ENCODE peak calls at places on chromosomes 6 and 20, in four cellular contexts. One of them, this sample, is unnamed.

GRCh38 chr6:158509465-158509864 is 50.4 kb upstream of the TMEM181 start:
- DNase-seq in H1: no peak
- DNase-seq in H9: peak; percentile 12
- DNase-seq in neuronal stem cell: no peak
- DNase-seq in this sample: no peak

GRCh38 chr6:34247481-34248197 is 1.2 kb downstream of the SMIM29 start:
- DNase-seq in H1: peak; percentile 68
- DNase-seq in H9: peak; percentile 35
- DNase-seq in neuronal stem cell: no peak
- DNase-seq in this sample: no peak

GRCh38 chr20:57364451-57364850 is 13.4 kb downstream of the RAE1 start:
- DNase-seq in H1: no peak
- DNase-seq in H9: no peak
- DNase-seq in neuronal stem cell: no peak
- DNase-seq in this sample: no peak

GRCh38 chr6:122649701-122650100 is 39.5 kb downstream of the PKIB start:
- DNase-seq in H1: no peak
- DNase-seq in H9: no peak
- DNase-seq in neuronal stem cell: no peak
- DNase-seq in this sample: no peak

GRCh38 chr6:33199687-33200233 is 705 bp downstream of the RXRB start:
- DNase-seq in H1: no peak
- DNase-seq in H9: peak; percentile 91
- DNase-seq in neuronal stem cell: no peak
- DNase-seq in this sample: peak; percentile 82

GRCh38 chr20:24784607-24785006 is 164.5 kb upstream of the CST7 start:
- DNase-seq in H1: no peak
- DNase-seq in H9: no peak
- DNase-seq in neuronal stem cell: no peak
- DNase-seq in this sample: no peak

GRCh38 chr6:156848533-156848932 is 71.4 kb downstream of the ARID1B start:
- DNase-seq in H1: no peak
- DNase-seq in H9: no peak
- DNase-seq in neuronal stem cell: no peak
- DNase-seq in this sample: no peak

GRCh38 chr6:45644720-45645119 is 267.0 kb upstream of the SUPT3H start:
- DNase-seq in H1: no peak
- DNase-seq in H9: no peak
- DNase-seq in neuronal stem cell: no peak
- DNase-seq in this sample: no peak

GRCh38 chr6:47308674-47309325 is 905 bp downstream of the TNFRSF21 start:
- DNase-seq in H1: peak; percentile 77
- DNase-seq in H9: peak; percentile 46
- DNase-seq in neuronal stem cell: peak; percentile 37
- DNase-seq in this sample: no peak

GRCh38 chr20:24453917-24454316 is 15.5 kb upstream of the SYNDIG1 start:
- DNase-seq in H1: no peak
- DNase-seq in H9: no peak
- DNase-seq in neuronal stem cell: no peak
- DNase-seq in this sample: no peak

GRCh38 chr6:124009372-124009765 is 205.7 kb downstream of the NKAIN2 start:
- DNase-seq in H1: no peak
- DNase-seq in H9: no peak
- DNase-seq in neuronal stem cell: no peak
- DNase-seq in this sample: no peak

GRCh38 chr6:3627501-3627900 is 124.0 kb downstream of the PXDC1 start:
- DNase-seq in H1: peak; percentile 41
- DNase-seq in H9: no peak
- DNase-seq in neuronal stem cell: no peak
- DNase-seq in this sample: no peak

GRCh38 chr6:1297746-1298145 is 14.2 kb upstream of the FOXQ1 start:
- DNase-seq in H1: no peak
- DNase-seq in H9: no peak
- DNase-seq in neuronal stem cell: no peak
- DNase-seq in this sample: no peak

GRCh38 chr6:28943223-28943556 is 19.4 kb upstream of the TRIM27 start:
- DNase-seq in H1: no peak
- DNase-seq in H9: no peak
- DNase-seq in neuronal stem cell: no peak
- DNase-seq in this sample: peak; percentile 1

GRCh38 chr6:109770779-109771178 is 79.7 kb downstream of the FIG4 start:
- DNase-seq in H1: no peak
- DNase-seq in H9: no peak
- DNase-seq in neuronal stem cell: no peak
- DNase-seq in this sample: no peak

GRCh38 chr6:90399970-90400369 is 103.3 kb upstream of the BACH2 start:
- DNase-seq in H1: no peak
- DNase-seq in H9: no peak
- DNase-seq in neuronal stem cell: no peak
- DNase-seq in this sample: no peak

GRCh38 chr6:105620878-105621277 is 218.0 kb upstream of the PREP start:
- DNase-seq in H1: no peak
- DNase-seq in H9: no peak
- DNase-seq in neuronal stem cell: no peak
- DNase-seq in this sample: no peak

GRCh38 chr20:24816431-24816830 is 132.6 kb upstream of the CST7 start:
- DNase-seq in H1: no peak
- DNase-seq in H9: no peak
- DNase-seq in neuronal stem cell: no peak
- DNase-seq in this sample: no peak

GRCh38 chr20:41275181-41275793 is 42.2 kb downstream of the ZHX3 start:
- DNase-seq in H1: no peak
- DNase-seq in H9: no peak
- DNase-seq in neuronal stem cell: no peak
- DNase-seq in this sample: no peak

DNA sequence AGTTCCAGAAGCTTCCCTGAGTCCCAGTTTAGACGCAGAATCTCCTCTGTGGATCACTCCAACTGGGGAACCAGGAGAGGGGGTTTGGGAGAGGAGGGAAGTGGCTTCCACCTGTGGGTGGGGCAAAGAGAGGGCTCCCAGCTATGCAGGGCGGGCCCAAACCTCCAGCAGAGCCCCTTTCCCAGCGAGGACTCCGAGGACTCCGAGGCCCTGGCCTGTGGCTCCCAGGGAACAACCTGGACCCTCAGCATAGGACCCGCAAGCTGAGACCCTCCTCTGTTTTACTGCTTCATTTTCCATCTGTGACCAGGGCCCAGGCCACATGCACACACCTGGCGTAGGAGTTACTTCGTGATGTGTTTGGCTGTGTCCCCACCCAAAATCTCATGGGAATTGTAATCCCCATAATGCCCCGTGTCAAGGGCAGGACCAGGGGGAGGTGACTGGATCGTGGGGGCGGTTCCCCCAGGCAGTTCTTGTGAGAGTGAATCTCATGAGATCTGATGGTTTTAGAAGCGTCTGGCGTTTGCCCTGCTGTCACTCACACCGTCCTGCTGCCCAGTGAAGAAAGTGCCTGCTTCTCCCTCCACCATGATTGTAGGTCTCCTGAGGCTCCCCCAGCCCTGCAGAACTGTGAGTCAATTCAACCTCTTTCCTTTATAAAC is 27.9 kb downstream of the NTSR1 start:
- DNase-seq in H1: no peak
- DNase-seq in H9: no peak
- DNase-seq in neuronal stem cell: no peak
- DNase-seq in this sample: no peak
- H2AK5ac ChIP-seq in H1: no peak overlapping the region
- H2AK5ac ChIP-seq in H9: no peak overlapping the region
- H2AK5ac ChIP-seq in neuronal stem cell: no peak overlapping the region
- H2AK5ac ChIP-seq in this sample: no peak overlapping the region

DNA sequence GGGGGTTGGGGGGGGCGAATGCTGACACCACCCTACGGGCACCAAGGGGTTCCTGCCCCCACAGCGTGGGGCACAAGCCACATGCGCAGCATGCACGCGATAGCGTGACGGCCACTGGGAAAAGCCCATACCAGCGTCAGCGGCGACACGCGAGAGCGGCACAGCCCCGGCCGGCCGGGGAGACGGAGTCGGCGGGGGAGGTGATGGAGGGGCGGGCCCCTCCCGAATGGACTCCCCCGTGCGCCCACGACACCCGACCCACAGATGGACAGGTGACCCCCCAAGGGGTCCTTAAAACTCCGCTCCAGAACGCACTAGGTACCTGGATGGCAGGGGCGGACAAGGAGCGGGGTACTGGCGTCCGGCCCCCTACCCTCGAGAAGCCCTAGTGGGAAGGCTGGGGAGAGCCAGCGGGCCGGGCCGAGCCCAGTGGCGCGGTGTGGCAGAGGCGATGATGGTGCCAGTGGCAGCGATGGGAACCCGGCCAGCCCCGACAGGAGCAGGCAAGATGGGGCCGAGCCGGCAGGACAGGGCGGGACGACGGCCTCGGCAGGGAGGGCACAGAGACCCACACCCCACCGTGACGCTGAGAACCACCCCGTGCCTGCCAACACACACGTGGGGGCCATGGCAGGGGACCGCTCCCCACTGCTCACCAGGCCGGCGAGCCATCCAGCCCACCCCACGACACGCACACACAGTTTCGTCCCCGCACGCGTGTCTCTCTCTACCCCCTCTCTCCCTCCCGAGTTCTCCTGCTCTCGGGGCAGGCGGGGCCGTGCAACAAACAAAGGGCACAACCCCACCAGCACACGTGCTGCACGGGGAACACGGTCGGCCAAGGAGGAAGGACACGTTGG is 1959.8 kb upstream of the DEFB115 start:
- DNase-seq in H1: no peak
- DNase-seq in H9: no peak
- DNase-seq in neuronal stem cell: no peak
- DNase-seq in this sample: no peak
- H2BK12ac ChIP-seq in H1: no peak overlapping the region
- H2BK12ac ChIP-seq in H9: no peak overlapping the region
- H2BK12ac ChIP-seq in neuronal stem cell: no peak overlapping the region
- H2BK12ac ChIP-seq in this sample: no peak overlapping the region

GRCh38 chr6:108738684-108739406 is 109.4 kb upstream of the ARMC2 start:
- DNase-seq in H1: no peak
- DNase-seq in H9: no peak
- DNase-seq in neuronal stem cell: no peak
- DNase-seq in this sample: no peak
- H2AK5ac ChIP-seq in H1: no peak overlapping the region
- H2AK5ac ChIP-seq in H9: no peak overlapping the region
- H2AK5ac ChIP-seq in neuronal stem cell: no peak overlapping the region
- H2AK5ac ChIP-seq in this sample: peak overlapping the region; percentile 95

GRCh38 chr20:8251201-8251575 is 119.1 kb downstream of the PLCB1 start:
- DNase-seq in H1: no peak
- DNase-seq in H9: no peak
- DNase-seq in neuronal stem cell: no peak
- DNase-seq in this sample: no peak

GRCh38 chr20:8260837-8261241 is 128.8 kb downstream of the PLCB1 start:
- DNase-seq in H1: no peak
- DNase-seq in H9: no peak
- DNase-seq in neuronal stem cell: no peak
- DNase-seq in this sample: no peak

GRCh38 chr20:8250539-8251200 is 118.6 kb downstream of the PLCB1 start:
- DNase-seq in H1: no peak
- DNase-seq in H9: no peak
- DNase-seq in neuronal stem cell: no peak
- DNase-seq in this sample: no peak

GRCh38 chr20:8254911-8255582 is 123.0 kb downstream of the PLCB1 start:
- DNase-seq in H1: no peak
- DNase-seq in H9: no peak
- DNase-seq in neuronal stem cell: no peak
- DNase-seq in this sample: no peak

GRCh38 chr20:8255945-8256632 is 124.0 kb downstream of the PLCB1 start:
- DNase-seq in H1: no peak
- DNase-seq in H9: no peak
- DNase-seq in neuronal stem cell: no peak
- DNase-seq in this sample: no peak
- H2BK12ac ChIP-seq in H1: no peak overlapping the region
- H2BK12ac ChIP-seq in H9: no peak overlapping the region
- H2BK12ac ChIP-seq in neuronal stem cell: no peak overlapping the region
- H2BK12ac ChIP-seq in this sample: no peak overlapping the region

DNA sequence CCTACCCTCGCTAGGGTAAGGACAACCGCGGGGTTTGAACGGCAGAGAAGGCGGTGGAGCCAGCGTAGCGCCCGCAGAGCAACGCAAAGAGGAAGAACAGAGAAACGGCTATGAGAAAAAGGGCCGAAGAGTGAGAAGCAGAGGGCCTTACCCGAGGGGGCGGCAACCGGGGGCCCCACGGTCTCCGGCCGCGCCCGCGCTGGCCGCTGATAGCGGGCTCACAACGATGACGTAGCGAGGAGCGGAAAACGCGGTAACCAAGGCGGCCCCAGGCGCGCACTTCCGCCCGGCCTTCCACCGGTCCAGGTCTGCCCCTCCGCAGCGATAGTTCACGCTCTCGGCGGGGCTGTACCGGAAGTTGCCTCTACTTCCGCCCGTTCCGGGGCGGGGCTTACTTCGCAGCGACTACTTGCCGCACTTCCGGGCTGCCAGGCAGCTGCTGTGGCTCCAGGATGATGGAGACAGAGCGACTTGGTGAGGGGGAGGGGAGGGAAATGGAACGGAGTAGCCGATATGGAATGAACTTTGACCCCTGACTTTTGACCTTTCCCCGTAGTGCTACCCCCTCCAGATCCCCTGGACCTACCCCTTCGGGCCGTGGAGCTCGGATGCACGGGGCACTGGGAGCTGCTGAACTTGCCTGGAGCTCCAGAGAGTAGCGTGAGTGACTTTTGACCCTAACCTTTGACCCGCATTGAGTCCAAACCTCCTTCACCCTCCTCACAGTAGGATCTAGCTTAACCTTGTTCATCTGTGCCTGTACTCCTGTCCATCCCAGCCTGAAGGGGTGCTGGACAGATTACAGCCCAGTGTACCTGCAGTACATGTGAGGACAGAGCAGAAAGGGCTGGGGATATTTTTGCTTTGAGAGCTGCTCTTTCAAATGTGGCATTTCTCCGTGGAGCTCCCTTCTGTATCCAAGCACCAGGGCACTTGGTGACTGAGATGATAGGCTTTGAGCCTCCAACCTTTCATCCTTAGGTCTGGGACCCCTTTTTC is at the start of the genes NELFE and SKIC2:
- DNase-seq in H1: peak; percentile 97
- DNase-seq in H9: peak; percentile 99
- DNase-seq in neuronal stem cell: peak; percentile 96
- DNase-seq in this sample: peak; percentile 99
- H2AK5ac ChIP-seq in H1: no peak within 1 kb of the TSS
- H2AK5ac ChIP-seq in H9: no peak within 1 kb of the TSS
- H2AK5ac ChIP-seq in neuronal stem cell: peak within 1 kb of the TSS; percentile 72
- H2AK5ac ChIP-seq in this sample: peak within 1 kb of the TSS; percentile 97

GRCh38 chr20:44644384-44645131 is 6.9 kb downstream of the ADA start:
- DNase-seq in H1: no peak
- DNase-seq in H9: no peak
- DNase-seq in neuronal stem cell: no peak
- DNase-seq in this sample: peak; percentile 87
- H2BK12ac ChIP-seq in H1: peak overlapping the region; percentile 60
- H2BK12ac ChIP-seq in H9: no peak overlapping the region
- H2BK12ac ChIP-seq in neuronal stem cell: no peak overlapping the region
- H2BK12ac ChIP-seq in this sample: peak overlapping the region; percentile 28

DNA sequence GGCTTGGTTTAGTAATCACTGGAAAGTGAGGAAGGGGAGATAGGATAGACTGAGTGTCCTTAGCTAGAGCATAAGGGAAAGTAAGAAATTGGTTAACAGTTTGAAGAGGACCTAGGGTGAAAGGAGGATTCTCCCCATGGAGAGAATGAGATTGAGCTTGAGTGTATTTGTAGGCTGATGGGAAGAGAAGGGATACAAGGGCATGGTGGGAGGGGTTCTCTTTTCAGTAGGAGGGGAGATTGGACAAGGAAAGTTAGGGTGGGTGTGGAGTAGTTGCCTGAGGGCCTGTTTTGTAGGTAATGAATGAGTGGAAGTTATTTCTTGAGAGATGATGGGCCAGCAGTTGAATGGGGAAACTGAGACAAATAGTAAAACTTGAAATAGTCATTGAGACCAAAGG is 1.9 kb downstream of the TRMT11 start:
- DNase-seq in H1: no peak
- DNase-seq in H9: no peak
- DNase-seq in neuronal stem cell: no peak
- DNase-seq in this sample: no peak
- H2AK5ac ChIP-seq in H1: no peak overlapping the region
- H2AK5ac ChIP-seq in H9: no peak overlapping the region
- H2AK5ac ChIP-seq in neuronal stem cell: no peak overlapping the region
- H2AK5ac ChIP-seq in this sample: no peak overlapping the region

This sample was measured in trophoblast cell.